ENCODE peak calls at places on chromosomes 5 and 9, in ten cellular contexts. P is foreskin fibroblast; T is GM13977; J is endothelial cell of umbilical vein; C is endothelial cell; S is activated CD4-positive, alpha-beta T cell treated with anti-CD3 and anti-CD28 coated beads for 4 hours; Z is ovary; Q is mesenteric fat pad; H is skeletal muscle cell; K is pulmonary artery endothelial cell. B is an unnamed sample.

GRCh38 chr9:120742951-120743416 is 28.7 kb upstream of the MEGF9 start:
- DNase-seq in J (peak; percentile 26), Z (no peak), C (no peak), K (no peak), T (peak; percentile 72), Q (no peak), P (peak; percentile 38), S (no peak), H (no peak), B (no peak)

GRCh38 chr5:122726990-122727616 is 47.8 kb upstream of the SNX2 start:
- DNase-seq in Q (no peak), Z (no peak), K (peak; percentile 68), H (peak; percentile 47), S (no peak), T (peak; percentile 27), P (peak; percentile 82), J (peak; percentile 89), C (no peak), B (no peak)

GRCh38 chr5:372556-372910 is 51.0 kb downstream of the AHRR start:
- DNase-seq in K (no peak), Z (peak; percentile 32), H (no peak), J (no peak), S (no peak), P (peak; percentile 28), C (no peak), T (no peak), Q (no peak), B (no peak)

GRCh38 chr9:23858234-23858633 is 32.2 kb upstream of the ELAVL2 start:
- DNase-seq in H (no peak), S (no peak), P (no peak), Q (no peak), C (no peak), T (no peak), K (no peak), Z (no peak), J (no peak), B (no peak)

GRCh38 chr9:81682797-81683196 is 6.5 kb downstream of the TLE1 start:
- DNase-seq in Q (no peak), K (no peak), J (peak; percentile 76), T (no peak), S (no peak), C (no peak), H (no peak), P (no peak), Z (no peak), B (no peak)

GRCh38 chr5:2783223-2783622 is 31.7 kb upstream of the IRX2 start:
- DNase-seq in Z (no peak), K (no peak), H (no peak), J (no peak), S (no peak), P (no peak), C (no peak), T (no peak), Q (no peak), B (no peak)

GRCh38 chr5:177555228-177555627 is 865 bp upstream of the FAM193B start:
- DNase-seq in T (no peak), Z (no peak), J (no peak), Q (no peak), K (no peak), H (no peak), P (peak; percentile 9), S (no peak), C (no peak), B (no peak)

GRCh38 chr5:39015743-39016586 is 58.2 kb downstream of the RICTOR start:
- DNase-seq in S (no peak), Q (no peak), K (no peak), H (peak; percentile 69), C (no peak), P (peak; percentile 91), Z (no peak), J (no peak), T (no peak), B (no peak)

GRCh38 chr9:89877051-89878002 is 272.5 kb downstream of the GADD45G start:
- DNase-seq in K (no peak), H (no peak), P (no peak), S (no peak), J (no peak), C (no peak), T (no peak), Z (peak; percentile 42), Q (peak; percentile 57), B (no peak)

GRCh38 chr5:126718246-126718868 is 58.6 kb upstream of the LMNB1 start:
- DNase-seq in T (no peak), H (no peak), Z (no peak), K (no peak), J (no peak), P (no peak), Q (no peak), C (no peak), S (no peak), B (no peak)

GRCh38 chr9:37943329-37944265 is 39.7 kb upstream of the SLC25A51 start:
- DNase-seq in S (no peak), J (peak; percentile 58), Q (no peak), H (peak; percentile 78), K (peak; percentile 46), P (peak; percentile 90), C (no peak), Z (peak; percentile 77), T (no peak), B (no peak)

GRCh38 chr5:160787247-160787646 is 64.8 kb downstream of the ATP10B start:
- DNase-seq in K (no peak), Q (no peak), S (peak; percentile 1), T (no peak), P (no peak), H (no peak), J (no peak), C (peak; percentile 38), Z (no peak), B (no peak)

GRCh38 chr5:33631786-33632185 is 191.0 kb downstream of the TARS1 start:
- DNase-seq in K (no peak), T (peak; percentile 14), Q (no peak), H (no peak), C (no peak), Z (no peak), P (peak; percentile 42), S (no peak), J (no peak), B (no peak)

GRCh38 chr9:89719202-89719601 is 114.4 kb downstream of the GADD45G start:
- DNase-seq in K (no peak), S (no peak), P (no peak), J (no peak), C (no peak), T (no peak), Z (no peak), H (no peak), Q (no peak), B (no peak)

GRCh38 chr5:93039888-93040287 is 541.1 kb downstream of the NR2F1-AS1 start:
- DNase-seq in C (no peak), H (no peak), J (no peak), Q (no peak), Z (no peak), P (no peak), S (no peak), T (no peak), K (no peak), B (no peak)

GRCh38 chr5:1901983-1902382 is 19.3 kb upstream of the IRX4 start:
- DNase-seq in K (no peak), H (no peak), T (no peak), Z (no peak), S (no peak), P (no peak), C (no peak), Q (no peak), J (no peak), B (no peak)

GRCh38 chr9:136756134-136756438 is 2.0 kb downstream of the LCN8 start:
- DNase-seq in T (no peak), Z (no peak), H (no peak), K (no peak), Q (no peak), S (no peak), J (no peak), C (no peak), P (no peak), B (no peak)

GRCh38 chr5:149370878-149371277 is 8.2 kb downstream of the IL17B start:
- DNase-seq in Z (no peak), H (no peak), C (no peak), S (no peak), K (no peak), T (no peak), Q (no peak), J (no peak), P (peak; percentile 28), B (no peak)

GRCh38 chr5:180816608-180817534 is 14.3 kb upstream of the MGAT1 start:
- DNase-seq in C (peak; percentile 54), J (peak; percentile 83), T (no peak), S (no peak), H (no peak), Q (no peak), K (no peak), Z (peak; percentile 76), P (peak; percentile 34), B (no peak)

GRCh38 chr9:93304574-93305496 is 120.9 kb downstream of the WNK2 start:
- DNase-seq in P (peak; percentile 64), C (peak; percentile 77), J (peak; percentile 32), Z (peak; percentile 71), S (no peak), Q (peak; percentile 85), H (peak; percentile 5), T (peak; percentile 75), K (no peak), B (no peak)

GRCh38 chr9:6997330-6997729 is 239.6 kb downstream of the KDM4C start:
- DNase-seq in Q (no peak), H (no peak), K (no peak), T (no peak), S (no peak), P (peak; percentile 46), Z (no peak), J (no peak), C (no peak), B (no peak)

GRCh38 chr5:42586625-42587024 is 163.4 kb downstream of the GHR start:
- DNase-seq in Z (peak; percentile 69), P (peak; percentile 58), H (no peak), Q (no peak), T (no peak), K (no peak), S (no peak), J (no peak), C (no peak), B (no peak)

GRCh38 chr5:170201311-170201710 is 31.5 kb upstream of the C5orf58 start:
- DNase-seq in H (no peak), Z (no peak), C (no peak), P (no peak), J (no peak), Q (no peak), T (no peak), S (no peak), K (no peak), B (no peak)

GRCh38 chr5:33490071-33490665 is 49.4 kb downstream of the TARS1 start:
- DNase-seq in K (no peak), J (no peak), P (no peak), S (no peak), Z (no peak), Q (no peak), C (no peak), T (no peak), H (no peak), B (no peak)

GRCh38 chr5:133389066-133389590 is 223.2 kb downstream of the FSTL4 start:
- DNase-seq in Q (no peak), H (no peak), S (no peak), Z (no peak), T (no peak), P (no peak), K (no peak), J (no peak), C (no peak), B (no peak)